ENCODE peak calls at places on chromosome 9, in eight cellular contexts. X is progenitor cell of endocrine pancreas, K is AG09309, R is IMR-90, Z is upper lobe of right lung, G is lower lobe of right lung, D is fibroblast of the aortic adventitia, S is left lung. L is an unnamed sample.

GRCh38 chr9:9753266-9753665 is 859.5 kb downstream of the PTPRD start:
- DNase-seq in S (no peak), D (no peak), G (no peak), R (no peak), K (no peak), X (no peak), Z (no peak), L (no peak)

GRCh38 chr9:126708178-126708577 is 94.5 kb downstream of the LMX1B start:
- DNase-seq in X (no peak), S (no peak), D (no peak), Z (no peak), G (peak; percentile 6), R (no peak), K (no peak), L (no peak)

GRCh38 chr9:129712595-129713524 is 40.0 kb downstream of the PTGES start:
- DNase-seq in Z (no peak), X (no peak), R (peak; percentile 87), G (no peak), K (peak; percentile 84), D (peak; percentile 84), S (no peak), L (no peak)

GRCh38 chr9:121484659-121485446 is 14.8 kb downstream of the GGTA1 start:
- DNase-seq in K (no peak), R (no peak), S (no peak), Z (no peak), X (no peak), G (no peak), D (no peak), L (no peak)

GRCh38 chr9:21549251-21549765 is 67.2 kb upstream of the IFNE start:
- DNase-seq in R (peak; percentile 97), D (peak; percentile 99), K (peak; percentile 93), S (no peak), Z (no peak), X (no peak), G (no peak), L (peak; percentile 15)

GRCh38 chr9:35859310-35859994 is 10.7 kb downstream of the OR13J1 start:
- DNase-seq in X (peak; percentile 6), R (peak; percentile 35), D (peak; percentile 14), K (no peak), Z (no peak), G (no peak), S (no peak), L (peak; percentile 25)

GRCh38 chr9:70156729-70157128 is 102.0 kb upstream of the SMC5 start:
- DNase-seq in X (no peak), S (no peak), Z (no peak), R (peak; percentile 73), D (peak; percentile 40), K (no peak), G (no peak), L (no peak)

GRCh38 chr9:120609636-120610035 is 29.7 kb upstream of the CDK5RAP2 start:
- DNase-seq in G (no peak), Z (no peak), X (no peak), K (no peak), D (no peak), R (peak; percentile 48), S (no peak), L (no peak)

GRCh38 chr9:91177661-91178280 is 183.9 kb downstream of the AUH start:
- DNase-seq in K (no peak), X (no peak), S (no peak), D (peak; percentile 76), R (peak; percentile 65), Z (no peak), G (no peak), L (no peak)

DNA sequence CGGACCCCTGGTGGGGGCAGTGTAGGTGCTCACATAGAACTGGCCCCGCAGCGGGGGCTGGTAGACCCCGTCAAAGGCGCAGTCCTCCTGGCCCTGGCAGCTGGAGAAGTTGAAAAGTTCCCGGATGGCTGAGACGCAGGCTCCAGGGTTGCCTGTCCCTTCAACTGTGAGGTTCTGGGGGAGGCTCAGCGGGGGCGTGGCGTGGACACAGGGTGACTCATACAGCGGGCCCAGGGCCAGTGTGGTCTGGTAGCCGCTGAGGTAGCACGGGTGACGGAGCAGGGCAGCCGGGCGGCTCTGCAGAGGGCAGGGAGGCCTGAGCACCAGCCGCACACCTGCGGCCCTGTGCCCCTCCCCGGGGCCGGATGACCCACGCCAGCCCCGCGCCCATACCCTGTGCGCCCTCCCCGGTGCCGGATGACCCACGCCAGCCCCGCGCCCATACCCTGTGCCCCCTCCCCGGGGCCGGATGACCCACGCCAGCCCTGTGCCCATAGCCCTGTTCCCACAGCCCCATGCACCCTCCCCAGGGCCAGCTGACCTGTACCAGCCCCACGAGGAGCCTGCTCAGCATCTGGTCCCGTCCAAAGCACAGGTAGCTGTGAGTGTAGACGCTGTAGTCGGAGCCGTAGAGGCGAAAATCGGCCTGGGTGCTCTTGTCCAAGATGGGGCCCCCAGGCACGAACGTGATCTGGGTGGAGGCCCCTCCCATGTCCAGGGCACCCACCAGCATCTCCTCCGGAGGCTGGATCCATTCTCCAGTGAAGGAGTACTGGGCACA is 5.0 kb downstream of the ENTPD8 start:
- DNase-seq in D (peak; percentile 73), G (peak; percentile 80), R (peak; percentile 76), K (peak; percentile 21), S (peak; percentile 77), Z (peak; percentile 90), X (peak; percentile 15), L (peak; percentile 94)
- TF ChIP-seq CTCF in D (no peak), G (no peak), R (no peak), K (no peak), S (no peak), Z (no peak), X (no peak), L (no peak)

DNA sequence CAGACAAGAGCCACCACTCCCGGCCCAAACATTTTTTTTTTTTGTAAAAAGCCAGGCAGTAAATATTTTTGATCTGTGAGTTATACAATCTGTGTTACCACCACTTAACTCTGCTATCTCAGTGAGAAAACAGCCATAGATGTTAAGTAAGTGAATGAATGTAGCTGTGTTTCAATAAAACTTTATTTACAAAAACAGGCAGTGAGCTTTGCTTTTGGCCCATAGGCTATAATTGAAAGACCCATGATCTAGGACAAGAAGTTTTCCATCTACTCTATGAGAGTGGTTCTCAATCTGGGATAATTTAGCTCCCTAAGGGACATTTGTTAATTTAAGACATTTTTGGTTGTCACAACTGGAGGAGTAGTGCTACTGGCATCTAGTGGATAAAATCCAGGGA is 91.0 kb downstream of the TMC1 start:
- DNase-seq in S (no peak), G (no peak), K (no peak), R (no peak), X (no peak), Z (no peak), D (no peak), L (no peak)
- TF ChIP-seq CTCF in S (no peak), G (no peak), K (peak; percentile 18), R (peak; percentile 33), X (no peak), Z (no peak), D (peak; percentile 2), L (no peak)

GRCh38 chr9:133125706-133126696 is 5.0 kb upstream of the RALGDS start:
- DNase-seq in Z (peak; percentile 75), S (no peak), X (no peak), D (peak; percentile 52), G (peak; percentile 68), K (no peak), R (peak; percentile 60), L (no peak)

GRCh38 chr9:133126697-133127339 is 5.8 kb upstream of the RALGDS start:
- DNase-seq in R (no peak), Z (no peak), D (no peak), G (no peak), S (no peak), X (no peak), K (no peak), L (peak; percentile 54)

GRCh38 chr9:133128152-133128551 is 7.1 kb upstream of the RALGDS start:
- DNase-seq in S (no peak), G (no peak), D (no peak), X (no peak), Z (no peak), R (no peak), K (no peak), L (no peak)

GRCh38 chr9:133129001-133129799 is 8.2 kb upstream of the RALGDS start:
- DNase-seq in D (no peak), R (no peak), G (peak; percentile 68), K (no peak), Z (no peak), S (no peak), X (no peak), L (peak; percentile 52)

DNA sequence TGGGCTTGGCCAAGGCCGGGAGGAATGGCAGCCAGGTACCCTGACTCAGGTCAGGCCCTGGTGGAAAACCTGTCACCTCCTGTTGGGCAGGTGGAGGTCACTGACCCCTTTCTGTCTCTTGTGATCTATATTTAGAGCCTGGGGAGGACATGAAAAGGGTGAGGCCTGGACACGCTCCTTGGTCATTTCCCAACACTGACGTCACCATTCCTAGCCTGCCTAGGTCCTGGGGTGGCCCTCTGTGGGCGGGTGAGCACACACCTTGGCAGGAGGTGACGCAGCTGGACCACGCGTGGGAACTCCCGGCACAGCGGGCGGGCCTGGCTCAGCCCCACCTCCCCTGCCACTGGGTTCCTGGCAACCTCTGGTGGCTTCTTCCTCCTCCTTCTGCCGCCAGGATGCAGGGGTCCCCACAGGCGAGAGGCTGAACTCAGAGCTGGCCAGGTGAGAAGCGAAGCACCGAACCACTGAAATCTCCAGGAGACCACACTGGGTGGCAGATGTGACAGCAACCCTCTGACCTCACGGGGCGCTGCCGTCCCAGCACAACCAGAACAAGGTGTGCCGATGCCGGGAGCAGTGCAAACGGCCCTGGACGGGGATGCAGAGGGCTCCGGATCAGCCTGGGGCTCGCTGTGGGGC is 6.4 kb upstream of the RALGDS start:
- DNase-seq in X (no peak), K (no peak), R (no peak), D (no peak), S (peak; percentile 80), Z (peak; percentile 86), G (peak; percentile 86), L (peak; percentile 81)
- TF ChIP-seq CTCF in X (no peak), K (no peak), R (no peak), D (no peak), S (no peak), Z (no peak), G (no peak), L (no peak)

GRCh38 chr9:133205996-133206931 is 2.8 kb downstream of the OBP2B start:
- DNase-seq in D (no peak), G (no peak), R (no peak), Z (peak; percentile 61), S (no peak), X (no peak), K (no peak), L (no peak)
- TF ChIP-seq CTCF in D (no peak), G (no peak), R (no peak), Z (no peak), S (no peak), X (no peak), K (no peak), L (no peak)

DNA sequence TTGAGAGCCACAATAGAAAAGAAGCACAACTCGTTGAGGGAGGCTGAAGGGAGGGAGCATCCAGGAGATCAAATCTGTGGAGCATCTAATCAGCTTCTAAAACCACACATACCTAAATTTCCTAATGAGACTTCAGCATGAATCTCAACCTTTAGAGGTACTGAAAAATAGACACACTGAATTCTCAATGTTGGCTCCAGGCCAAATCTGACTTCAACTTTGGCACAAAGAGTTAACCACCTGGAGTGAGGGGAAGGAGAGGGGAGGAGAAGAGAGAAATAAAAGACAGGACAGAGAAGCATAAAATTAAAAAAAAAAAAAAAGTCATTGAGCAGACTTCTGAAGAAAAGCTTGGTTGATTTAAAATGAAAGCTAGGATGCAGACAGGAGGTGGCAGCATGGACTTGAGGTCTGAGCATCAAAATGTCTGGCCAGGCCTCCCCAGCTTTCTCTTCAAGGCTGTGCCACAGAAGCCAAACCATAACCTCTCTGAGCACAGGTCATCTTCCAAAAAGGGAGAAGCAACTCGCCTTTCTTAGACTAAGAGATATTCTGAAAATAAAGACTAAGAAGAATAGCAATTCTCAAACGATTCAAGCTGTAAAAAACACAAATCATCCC is 205.6 kb downstream of the DENND1A start:
- DNase-seq in R (peak; percentile 57), G (no peak), K (peak; percentile 37), Z (no peak), S (no peak), D (peak; percentile 55), X (no peak), L (peak; percentile 17)
- TF ChIP-seq CTCF in R (peak; percentile 41), G (no peak), K (peak; percentile 57), Z (no peak), S (no peak), D (peak; percentile 14), X (no peak), L (peak; percentile 17)

L was measured in body of pancreas.